ENCODE peak calls at places on chromosomes 13 and 19, in five cellular contexts. M is ovary, T is AG04450, K is Peyer's patch, R is PC-3. O is an unnamed sample.

GRCh38 chr19:16945364-16945714 is 56.5 kb downstream of the F2RL3 start:
- DNase-seq in T (no peak), K (no peak), R (no peak), M (no peak), O (no peak)

GRCh38 chr13:74070065-74070464 is 64.1 kb downstream of the KLF12 start:
- DNase-seq in M (no peak), K (peak), T (no peak), R (no peak), O (no peak)

GRCh38 chr13:32427852-32428580 is at the start of gene N4BP2L1:
- DNase-seq in M (peak), K (peak), T (no peak), R (peak), O (no peak)

GRCh38 chr13:73738626-73739025 is 395.6 kb downstream of the KLF12 start:
- DNase-seq in M (no peak), K (no peak), T (no peak), R (no peak), O (no peak)

GRCh38 chr13:45393941-45394570 is 24.1 kb downstream of the SLC25A30 start:
- DNase-seq in K (peak), M (no peak), R (peak), T (no peak), O (no peak)

GRCh38 chr19:32852216-32852615 is 17.4 kb downstream of the SLC7A9 start:
- DNase-seq in R (no peak), M (no peak), T (no peak), K (peak), O (no peak)

GRCh38 chr13:111589992-111590391 is 269.6 kb downstream of the TEX29 start:
- DNase-seq in K (no peak), M (no peak), R (no peak), T (no peak), O (no peak)

GRCh38 chr19:1822210-1822609 is 10.1 kb upstream of the ATP8B3 start:
- DNase-seq in M (no peak), T (no peak), K (no peak), R (no peak), O (no peak)

GRCh38 chr19:19226204-19226603 is 14.4 kb downstream of the NCAN start:
- DNase-seq in M (no peak), T (no peak), R (no peak), K (no peak), O (no peak)

GRCh38 chr19:55927991-55928390 is 4.1 kb downstream of the NLRP13 start:
- DNase-seq in T (no peak), K (no peak), R (no peak), M (no peak), O (no peak)

GRCh38 chr19:58554494-58555368 is at the start of gene CHMP2A:
- DNase-seq in M (peak), K (peak), R (peak), T (peak), O (no peak)

DNA sequence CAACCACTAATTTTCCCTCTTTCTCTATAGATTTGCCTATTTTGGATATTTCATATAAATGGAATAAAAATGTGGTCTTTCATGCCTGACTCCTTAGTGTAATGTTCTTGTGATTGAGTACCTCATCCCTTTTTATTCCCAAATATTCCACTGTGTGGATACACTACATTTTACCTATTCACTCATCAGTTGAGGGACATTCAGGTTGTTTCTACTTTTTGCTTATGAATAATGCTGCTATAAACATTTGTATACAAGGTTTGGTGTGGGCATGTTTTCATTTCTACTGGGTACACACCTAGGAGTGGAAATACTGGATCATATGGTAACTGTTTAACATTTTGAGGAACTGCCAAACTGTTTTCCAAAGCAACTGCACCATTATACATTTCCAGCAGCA is 5.1 kb upstream of the WBP4 start:
- DNase-seq in K (no peak), T (no peak), R (no peak), M (no peak), O (no peak)
- H3K4me3 ChIP-seq in K (no peak), T (no peak), R (no peak), M (no peak), O (no peak)

GRCh38 chr19:14089412-14089661 is 1.2 kb downstream of the SAMD1 start:
- DNase-seq in T (no peak), M (no peak), K (no peak), R (peak), O (no peak)
- TF ChIP-seq CTCF in T (peak), M (no peak), K (no peak), R (peak), O (peak)

GRCh38 chr13:43136940-43137574 is 113.7 kb downstream of the DNAJC15 start:
- DNase-seq in R (no peak), K (no peak), M (no peak), T (no peak), O (no peak)
- H3K4me3 ChIP-seq in R (no peak), K (no peak), M (no peak), T (no peak), O (no peak)

GRCh38 chr13:69579351-69579750 is 528.3 kb upstream of the ATXN8OS start:
- DNase-seq in R (peak), T (no peak), M (no peak), K (no peak), O (no peak)
- TF ChIP-seq CTCF in R (peak), T (no peak), M (no peak), K (no peak), O (peak)

O was measured in epithelial cell of proximal tubule.